ENCODE peak calls at places on chromosomes 16 and 17, in ten cellular contexts. Z is NCI-H146; V is activated CD4-positive, alpha-beta T cell treated with anti-CD3 and anti-CD28 coated beads for 4 hours; L is PC-9; K is heart right ventricle; W is naive thymus-derived CD8-positive, alpha-beta T cell; A is prostate gland; R is glomerular endothelial cell; G is NCI-H1092 treated with DMSO at 0.1 percent for 48 hours; D is activated CD4-positive, CD25-positive, alpha-beta regulatory T cell. I is an unnamed sample.

GRCh38 chr16:84198401-84198800 is 7.4 kb downstream of the ADAD2 start:
- DNase-seq in Z (no peak), V (no peak), L (no peak), K (no peak), W (peak), A (no peak), R (no peak), G (no peak), D (no peak), I (no peak)

GRCh38 chr16:19062706-19063105 is 4.7 kb upstream of the COQ7 start:
- DNase-seq in Z (no peak), V (no peak), L (no peak), K (no peak), W (no peak), A (no peak), R (no peak), G (no peak), D (no peak), I (no peak)

GRCh38 chr16:52515068-52515671 is 31.8 kb downstream of the TOX3 start:
- DNase-seq in Z (peak), V (no peak), L (no peak), K (no peak), W (no peak), A (no peak), R (no peak), G (peak), D (no peak), I (no peak)

GRCh38 chr16:84449156-84450140 is 55.0 kb downstream of the MEAK7 start:
- DNase-seq in Z (peak), V (no peak), L (no peak), K (no peak), W (peak), A (peak), R (no peak), G (peak), D (no peak), I (no peak)

GRCh38 chr16:6602401-6602800 is 730.2 kb upstream of the RBFOX1 start:
- DNase-seq in Z (peak), V (no peak), L (no peak), K (no peak), W (no peak), A (no peak), R (no peak), G (no peak), D (no peak), I (no peak)

GRCh38 chr16:81510016-81510415 is 65.4 kb downstream of the CMIP start:
- DNase-seq in Z (no peak), V (no peak), L (no peak), K (no peak), W (no peak), A (no peak), R (no peak), G (no peak), D (no peak), I (no peak)

GRCh38 chr17:43609613-43610385 is 51.9 kb downstream of the MEOX1 start:
- DNase-seq in Z (no peak), V (no peak), L (no peak), K (no peak), W (no peak), A (no peak), R (no peak), G (no peak), D (no peak), I (no peak)

GRCh38 chr17:2608350-2608913 is 15.0 kb downstream of the PAFAH1B1 start:
- DNase-seq in Z (no peak), V (no peak), L (no peak), K (no peak), W (no peak), A (no peak), R (no peak), G (no peak), D (no peak), I (no peak)

GRCh38 chr16:84513111-84514065 is 8.9 kb upstream of the MEAK7 start:
- DNase-seq in Z (no peak), V (no peak), L (peak), K (no peak), W (peak), A (no peak), R (no peak), G (peak), D (no peak), I (no peak)

GRCh38 chr16:80899804-80900592 is 95.6 kb upstream of the CDYL2 start:
- DNase-seq in Z (no peak), V (no peak), L (no peak), K (peak), W (no peak), A (peak), R (peak), G (peak), D (no peak), I (no peak)

GRCh38 chr17:10603889-10604288 is 53.2 kb downstream of the MYH3 start:
- DNase-seq in Z (no peak), V (no peak), L (no peak), K (no peak), W (no peak), A (no peak), R (no peak), G (no peak), D (no peak), I (no peak)

GRCh38 chr17:77836557-77837041 is 121.9 kb upstream of the TNRC6C start:
- DNase-seq in Z (no peak), V (no peak), L (peak), K (no peak), W (no peak), A (peak), R (no peak), G (no peak), D (no peak), I (no peak)

GRCh38 chr17:50637829-50638571 is 3.3 kb downstream of the ABCC3 start:
- DNase-seq in Z (peak), V (no peak), L (peak), K (no peak), W (peak), A (no peak), R (no peak), G (no peak), D (no peak), I (no peak)

GRCh38 chr16:23863511-23864422 is 28.0 kb downstream of the PRKCB start:
- DNase-seq in Z (no peak), V (no peak), L (no peak), K (no peak), W (no peak), A (no peak), R (no peak), G (no peak), D (no peak), I (no peak)

GRCh38 chr17:28901866-28902818 is 737 bp downstream of the DHRS13 start:
- DNase-seq in Z (peak), V (peak), L (no peak), K (no peak), W (peak), A (peak), R (no peak), G (peak), D (peak), I (peak)

GRCh38 chr16:57577691-57578224 is 35.3 kb downstream of the ADGRG5 start:
- DNase-seq in Z (no peak), V (no peak), L (no peak), K (no peak), W (no peak), A (no peak), R (no peak), G (no peak), D (no peak), I (no peak)